ENCODE peak calls at places on chromosomes 7 and 10, in five cellular contexts. P, I, N, Q and X are unnamed samples.

GRCh38 chr10:29879862-29880261 is 179.5 kb downstream of the JCAD start:
- DNase-seq in Q (no peak), P (no peak), N (no peak), I (no peak), X (no peak)

GRCh38 chr7:135508853-135509588 is 881 bp downstream of the CNOT4 start:
- DNase-seq in I (peak; percentile 11), N (peak; percentile 30), P (peak; percentile 26), Q (peak; percentile 46), X (peak; percentile 19)

GRCh38 chr7:151139071-151139521 is 28.4 kb downstream of the GBX1 start:
- DNase-seq in I (no peak), P (no peak), Q (no peak), N (no peak), X (peak; percentile 1)

GRCh38 chr10:8051851-8052257 is 2.6 kb upstream of the GATA3 start:
- DNase-seq in Q (no peak), N (no peak), I (no peak), P (no peak), X (no peak)

GRCh38 chr10:96588601-96589419 is 2.0 kb upstream of the TM9SF3 start:
- DNase-seq in I (no peak), N (no peak), Q (no peak), P (peak; percentile 87), X (no peak)

GRCh38 chr10:69570050-69570816 is 3.0 kb downstream of the NEUROG3 start:
- DNase-seq in Q (no peak), N (no peak), P (no peak), I (no peak), X (no peak)

GRCh38 chr10:101236376-101237079 is 7.3 kb upstream of the LBX1 start:
- DNase-seq in P (no peak), N (no peak), Q (no peak), I (no peak), X (no peak)

GRCh38 chr10:87915406-87915805 is 52.0 kb downstream of the PTEN start:
- DNase-seq in Q (no peak), P (no peak), I (no peak), N (no peak), X (no peak)

GRCh38 chr7:27688056-27688455 is 25.4 kb upstream of the HIBADH start:
- DNase-seq in I (no peak), P (no peak), Q (no peak), N (no peak), X (no peak)

GRCh38 chr7:88095-88926 is 104.1 kb upstream of the FAM20C start:
- DNase-seq in P (no peak), Q (no peak), I (no peak), N (no peak), X (no peak)

GRCh38 chr10:46323176-46323575 is 36.4 kb downstream of the ANTXRL start:
- DNase-seq in I (no peak), N (no peak), P (no peak), Q (no peak), X (no peak)

GRCh38 chr10:29862926-29863614 is 196.3 kb downstream of the JCAD start:
- DNase-seq in Q (no peak), I (no peak), N (no peak), P (peak; percentile 91), X (no peak)

GRCh38 chr7:103605640-103606039 is 159.6 kb upstream of the SLC26A5 start:
- DNase-seq in N (no peak), P (no peak), I (no peak), Q (no peak), X (no peak)

GRCh38 chr7:55055479-55055878 is 36.7 kb downstream of the EGFR start:
- DNase-seq in I (no peak), P (no peak), N (no peak), Q (no peak), X (no peak)

GRCh38 chr10:132388901-132389630 is 7.9 kb upstream of the PWWP2B start:
- DNase-seq in P (no peak), Q (peak; percentile 34), N (peak; percentile 14), I (no peak), X (peak; percentile 38)

GRCh38 chr10:23702977-23703414 is 264.1 kb downstream of the OTUD1 start:
- DNase-seq in P (peak; percentile 74), N (peak; percentile 53), I (peak; percentile 42), Q (peak; percentile 46), X (peak; percentile 47)

GRCh38 chr10:120732643-120733313 is 118.4 kb upstream of the WDR11 start:
- DNase-seq in N (no peak), I (no peak), P (peak; percentile 1), Q (no peak), X (no peak)

GRCh38 chr7:100170111-100170897 is 1.9 kb upstream of the GAL3ST4 start:
- DNase-seq in I (no peak), Q (no peak), N (no peak), P (no peak), X (no peak)

GRCh38 chr7:22759721-22760120 is 32.7 kb downstream of the IL6 start:
- DNase-seq in N (no peak), P (peak; percentile 28), Q (no peak), I (no peak), X (no peak)

GRCh38 chr7:137933270-137934017 is 68.4 kb downstream of the CREB3L2 start:
- DNase-seq in I (no peak), Q (no peak), N (no peak), P (no peak), X (no peak)

GRCh38 chr7:96026606-96027005 is 254.3 kb downstream of the DYNC1I1 start:
- DNase-seq in I (no peak), N (no peak), P (no peak), Q (no peak), X (no peak)